ENCODE peak calls at places on chromosomes 1 and 21, in nine cellular contexts. F is left ventricle myocardium inferior, Z is heart right ventricle, Q is fibroblast of lung, C is cardiac muscle cell, B is GM23338, S is transverse colon, T is mesendoderm, A is pancreas. D is an unnamed sample.

GRCh38 chr1:47837866-47838561 is 159.2 kb downstream of the TRABD2B start:
- DNase-seq in F (no peak), Z (no peak), Q (no peak), C (no peak), B (no peak), S (peak; percentile 66), T (no peak), A (no peak), D (no peak)

GRCh38 chr1:200528838-200529565 is 91.5 kb downstream of the KIF14 start:
- DNase-seq in F (no peak), Z (no peak), Q (no peak), C (no peak), B (no peak), S (no peak), T (no peak), A (no peak), D (no peak)

GRCh38 chr21:34073749-34074282 is 438 bp downstream of the MRPS6 start:
- DNase-seq in F (peak; percentile 42), Z (no peak), Q (no peak), C (peak; percentile 56), B (peak; percentile 42), S (peak; percentile 52), T (no peak), A (no peak), D (peak; percentile 93)

GRCh38 chr21:45719177-45719802 is 75.8 kb downstream of the PCBP3 start:
- DNase-seq in F (no peak), Z (no peak), Q (no peak), C (no peak), B (no peak), S (no peak), T (no peak), A (no peak), D (no peak)

GRCh38 chr1:224430511-224431113 is 4.0 kb downstream of the WDR26 start:
- DNase-seq in F (no peak), Z (peak; percentile 47), Q (peak; percentile 72), C (no peak), B (no peak), S (no peak), T (peak; percentile 43), A (peak; percentile 53), D (peak; percentile 35)

GRCh38 chr1:225987491-225988316 is 11.4 kb downstream of the SDE2 start:
- DNase-seq in F (no peak), Z (no peak), Q (peak; percentile 44), C (peak; percentile 41), B (peak; percentile 68), S (no peak), T (peak; percentile 32), A (no peak), D (no peak)

GRCh38 chr21:35048183-35048601 is 910 bp downstream of the RUNX1 start:
- DNase-seq in F (no peak), Z (no peak), Q (peak; percentile 43), C (no peak), B (no peak), S (no peak), T (no peak), A (no peak), D (peak; percentile 58)

GRCh38 chr1:214719207-214719606 is 116.2 kb downstream of the CENPF start:
- DNase-seq in F (no peak), Z (no peak), Q (peak; percentile 23), C (no peak), B (peak; percentile 24), S (no peak), T (no peak), A (no peak), D (no peak)

GRCh38 chr21:16059981-16060380 is 330.2 kb downstream of the USP25 start:
- DNase-seq in F (no peak), Z (no peak), Q (no peak), C (no peak), B (no peak), S (no peak), T (no peak), A (no peak), D (no peak)

GRCh38 chr1:66374148-66374547 is 159.8 kb upstream of the SGIP1 start:
- DNase-seq in F (no peak), Z (no peak), Q (no peak), C (no peak), B (no peak), S (no peak), T (no peak), A (no peak), D (no peak)

GRCh38 chr1:98496246-98496995 is 165.1 kb upstream of the SNX7 start:
- DNase-seq in F (no peak), Z (no peak), Q (peak; percentile 34), C (no peak), B (peak; percentile 8), S (no peak), T (no peak), A (no peak), D (no peak)

GRCh38 chr1:56477164-56478111 is 101.9 kb downstream of the PLPP3 start:
- DNase-seq in F (peak; percentile 80), Z (peak; percentile 73), Q (peak; percentile 76), C (no peak), B (peak; percentile 69), S (peak; percentile 52), T (peak; percentile 69), A (peak; percentile 54), D (peak; percentile 89)

GRCh38 chr1:152162826-152163463 is 3.9 kb upstream of the RPTN start:
- DNase-seq in F (no peak), Z (no peak), Q (peak; percentile 94), C (no peak), B (no peak), S (no peak), T (no peak), A (no peak), D (no peak)

GRCh38 chr1:167373398-167373797 is 144.9 kb downstream of the CD247 start:
- DNase-seq in F (no peak), Z (peak; percentile 9), Q (peak; percentile 53), C (no peak), B (peak; percentile 44), S (no peak), T (peak; percentile 21), A (no peak), D (no peak)

GRCh38 chr1:63617450-63617849 is 24.2 kb downstream of the PGM1 start:
- DNase-seq in F (no peak), Z (no peak), Q (no peak), C (no peak), B (no peak), S (no peak), T (no peak), A (no peak), D (no peak)

GRCh38 chr1:31707711-31708110 is 3.9 kb upstream of the COL16A1 start:
- DNase-seq in F (no peak), Z (peak; percentile 43), Q (peak; percentile 92), C (no peak), B (peak; percentile 23), S (no peak), T (peak; percentile 39), A (no peak), D (no peak)

GRCh38 chr1:109229531-109230127 is 15.9 kb downstream of the SARS1 start:
- DNase-seq in F (no peak), Z (no peak), Q (no peak), C (no peak), B (peak; percentile 99), S (no peak), T (peak; percentile 88), A (no peak), D (no peak)

GRCh38 chr1:109226078-109226445 is 12.3 kb downstream of the SARS1 start:
- DNase-seq in F (no peak), Z (no peak), Q (peak; percentile 51), C (no peak), B (no peak), S (no peak), T (no peak), A (no peak), D (no peak)

GRCh38 chr1:109228167-109228566 is 14.4 kb downstream of the SARS1 start:
- DNase-seq in F (no peak), Z (no peak), Q (peak; percentile 75), C (no peak), B (no peak), S (no peak), T (no peak), A (no peak), D (no peak)

GRCh38 chr1:109235137-109235536 is 14.2 kb upstream of the CELSR2 start:
- DNase-seq in F (no peak), Z (no peak), Q (no peak), C (no peak), B (no peak), S (no peak), T (no peak), A (no peak), D (no peak)

DNA sequence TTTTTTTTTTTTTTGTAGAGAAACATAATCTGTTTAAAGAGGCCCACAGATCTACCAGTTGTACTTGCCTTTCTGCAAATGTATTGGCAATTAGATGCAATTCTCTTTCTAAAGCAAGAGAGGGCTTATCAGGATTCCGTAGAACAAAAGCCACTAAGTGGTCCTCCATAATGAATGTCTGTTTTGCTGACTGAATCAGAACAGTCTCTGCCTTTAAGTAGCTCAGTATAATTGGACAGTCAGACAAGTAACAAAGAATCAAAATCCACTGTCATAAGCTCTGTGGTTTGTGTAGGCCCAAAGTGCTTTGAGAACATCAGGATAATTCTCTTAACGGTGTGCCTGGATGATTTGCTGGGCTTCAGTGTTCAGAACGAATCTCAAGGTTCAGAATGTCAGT is 17.4 kb downstream of the SARS1 start:
- DNase-seq in F (no peak), Z (no peak), Q (no peak), C (no peak), B (no peak), S (no peak), T (no peak), A (no peak), D (no peak)
- H3K27ac ChIP-seq in F (no peak overlapping the region), Z (no peak overlapping the region), Q (no peak overlapping the region), C (no peak overlapping the region), B (peak overlapping the region; percentile 64), S (no peak overlapping the region), T (no peak overlapping the region), A (no peak overlapping the region), D (no peak overlapping the region)

GRCh38 chr21:9774347-9774746 is 747.0 kb upstream of the TPTE start:
- DNase-seq in F (no peak), Z (no peak), Q (no peak), C (no peak), B (no peak), S (no peak), T (no peak), A (no peak), D (no peak)
- H3K27me3 ChIP-seq in F (peaks cover 59% of the 10 kb centered on the region), Z (peaks cover 10% of the 10 kb centered on the region), Q (no peaks in the 10 kb centered on the region), C (no peaks in the 10 kb centered on the region), B (no peaks in the 10 kb centered on the region), S (no peaks in the 10 kb centered on the region), T (no peaks in the 10 kb centered on the region), A (no peaks in the 10 kb centered on the region), D (no peaks in the 10 kb centered on the region)

DNA sequence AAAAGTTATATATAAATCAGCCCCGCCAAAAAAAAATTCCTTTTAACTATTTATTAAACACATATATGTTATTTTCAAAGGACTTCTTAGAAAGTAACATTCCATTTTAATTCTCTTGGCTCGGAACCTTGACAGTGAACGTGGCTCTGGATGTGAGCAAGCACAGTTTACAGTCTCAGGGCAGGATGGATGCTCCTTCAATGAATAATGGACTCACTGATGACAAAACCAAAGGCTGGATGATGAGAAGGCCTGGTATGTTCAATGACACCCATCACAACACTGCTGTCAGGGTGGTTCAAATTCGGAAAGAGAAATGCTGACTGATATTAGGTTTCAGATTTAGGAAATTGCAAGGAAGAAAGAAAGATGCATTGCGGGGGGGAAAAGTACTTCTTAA is 148.8 kb downstream of the SIPA1L2 start:
- DNase-seq in F (no peak), Z (no peak), Q (no peak), C (no peak), B (no peak), S (no peak), T (no peak), A (no peak), D (no peak)
- H3K36me3 ChIP-seq in F (peaks cover 26% of the 10 kb centered on the region), Z (no peaks in the 10 kb centered on the region), Q (no peaks in the 10 kb centered on the region), C (peaks cover 50% of the 10 kb centered on the region), B (no peaks in the 10 kb centered on the region), S (no peaks in the 10 kb centered on the region), T (no peaks in the 10 kb centered on the region), A (no peaks in the 10 kb centered on the region), D (no peaks in the 10 kb centered on the region)

GRCh38 chr1:156483397-156483796 is 17.2 kb downstream of the MEF2D start:
- DNase-seq in F (no peak), Z (no peak), Q (no peak), C (no peak), B (no peak), S (no peak), T (no peak), A (no peak), D (no peak)
- H3K27ac ChIP-seq in F (peak overlapping the region; percentile 75), Z (peak overlapping the region; percentile 14), Q (no peak overlapping the region), C (no peak overlapping the region), B (no peak overlapping the region), S (no peak overlapping the region), T (no peak overlapping the region), A (no peak overlapping the region), D (no peak overlapping the region)

D was measured in upper lobe of left lung.